ENCODE peak calls at places on chromosomes 5 and 9, in four cellular contexts. V is adrenal gland, Q is body of pancreas, C is sigmoid colon. R is an unnamed sample.

GRCh38 chr5:116514521-116514920 is 60.1 kb downstream of the SEMA6A start:
- DNase-seq in V (no peak), Q (no peak), C (no peak), R (no peak)

GRCh38 chr9:133119461-133120342 is 1.3 kb downstream of the RALGDS start:
- DNase-seq in V (no peak), Q (no peak), C (peak), R (no peak)

GRCh38 chr5:60586307-60586901 is 113.6 kb downstream of the DEPDC1B start:
- DNase-seq in V (no peak), Q (no peak), C (no peak), R (peak)

GRCh38 chr9:108761530-108762347 is 94.0 kb downstream of the ACTL7B start:
- DNase-seq in V (peak), Q (peak), C (peak), R (peak)

GRCh38 chr9:36135791-36136276 is 699 bp upstream of the GLIPR2 start:
- DNase-seq in V (no peak), Q (peak), C (peak), R (no peak)

GRCh38 chr5:39755986-39756385 is 331.2 kb upstream of the DAB2 start:
- DNase-seq in V (peak), Q (peak), C (no peak), R (peak)

GRCh38 chr9:70257991-70258691 is 637 bp upstream of the SMC5 start:
- DNase-seq in V (peak), Q (peak), C (peak), R (peak)

GRCh38 chr5:161602739-161603138 is 56.2 kb upstream of the GABRB2 start:
- DNase-seq in V (no peak), Q (no peak), C (no peak), R (no peak)

GRCh38 chr5:111200828-111201227 is 23.4 kb upstream of the CAMK4 start:
- DNase-seq in V (no peak), Q (no peak), C (no peak), R (no peak)

GRCh38 chr5:83509535-83509934 is 38.0 kb downstream of the VCAN start:
- DNase-seq in V (peak), Q (no peak), C (peak), R (peak)

GRCh38 chr5:159128070-159128507 is 28.4 kb upstream of the EBF1 start:
- DNase-seq in V (no peak), Q (no peak), C (no peak), R (no peak)

GRCh38 chr5:1651250-1651649 is 127.5 kb upstream of the LPCAT1 start:
- DNase-seq in V (no peak), Q (no peak), C (peak), R (no peak)
- H3K4me3 ChIP-seq in V (no peak), Q (no peak), C (no peak), R (no peak)

GRCh38 chr5:174464504-174465165 is 259.7 kb upstream of the MSX2 start:
- DNase-seq in V (no peak), Q (no peak), C (no peak), R (no peak)
- TF ChIP-seq CTCF in V (no peak), Q (no peak), C (no peak), R (no peak)

GRCh38 chr9:127777368-127777960 is 1.0 kb downstream of the SH2D3C start:
- DNase-seq in V (no peak), Q (no peak), C (no peak), R (no peak)

GRCh38 chr9:127780126-127780885 is 1.8 kb upstream of the SH2D3C start:
- DNase-seq in V (no peak), Q (no peak), C (no peak), R (peak)

GRCh38 chr9:127778280-127779135 is at the start of gene SH2D3C:
- DNase-seq in V (no peak), Q (peak), C (no peak), R (peak)

GRCh38 chr9:127776919-127777280 is 1.6 kb downstream of the SH2D3C start:
- DNase-seq in V (no peak), Q (no peak), C (no peak), R (no peak)

GRCh38 chr9:127779136-127779981 is 893 bp upstream of the SH2D3C start:
- DNase-seq in V (no peak), Q (no peak), C (no peak), R (peak)
- TF ChIP-seq POLR2A in V (no peak), Q (no peak), C (no peak), R (no peak)

GRCh38 chr9:134384811-134385479 is 58.7 kb downstream of the RXRA start:
- DNase-seq in V (no peak), Q (no peak), C (no peak), R (peak)

GRCh38 chr9:134388289-134388808 is 62.1 kb downstream of the RXRA start:
- DNase-seq in V (peak), Q (no peak), C (no peak), R (no peak)

GRCh38 chr9:134388976-134389375 is 62.7 kb downstream of the RXRA start:
- DNase-seq in V (no peak), Q (no peak), C (no peak), R (no peak)

GRCh38 chr9:134385873-134386370 is 59.7 kb downstream of the RXRA start:
- DNase-seq in V (no peak), Q (no peak), C (no peak), R (no peak)

GRCh38 chr9:134386951-134387831 is 60.9 kb downstream of the RXRA start:
- DNase-seq in V (peak), Q (peak), C (peak), R (no peak)
- H3K4me3 ChIP-seq in V (no peak), Q (no peak), C (no peak), R (no peak)

R was measured in NB4.